ENCODE peak calls at places on chromosomes 4 and X, in eight cellular contexts. One of them, this sample, is unnamed.

GRCh38 chr4:109406337-109406931 is 27.2 kb upstream of the SEC24B start:
- DNase-seq in lower leg skin: no peak
- DNase-seq in cardiac muscle cell: peak
- DNase-seq in GM06990: no peak
- DNase-seq in upper lobe of right lung: no peak
- DNase-seq in GM12878: no peak
- DNase-seq in A549: peak
- DNase-seq in astrocyte: peak
- DNase-seq in this sample: peak

GRCh38 chr4:183541081-183542045 is 36.5 kb downstream of the ING2 start:
- DNase-seq in lower leg skin: no peak
- DNase-seq in cardiac muscle cell: peak
- DNase-seq in GM06990: no peak
- DNase-seq in upper lobe of right lung: no peak
- DNase-seq in GM12878: no peak
- DNase-seq in A549: no peak
- DNase-seq in astrocyte: no peak
- DNase-seq in this sample: no peak

GRCh38 chrX:8201896-8202331 is 30.8 kb upstream of the VCX2 start:
- DNase-seq in lower leg skin: no peak
- DNase-seq in cardiac muscle cell: peak
- DNase-seq in GM06990: no peak
- DNase-seq in upper lobe of right lung: no peak
- DNase-seq in GM12878: no peak
- DNase-seq in A549: no peak
- DNase-seq in astrocyte: peak
- DNase-seq in this sample: no peak

GRCh38 chr4:119103263-119103662 is 32.4 kb upstream of the MYOZ2 start:
- DNase-seq in lower leg skin: no peak
- DNase-seq in cardiac muscle cell: peak
- DNase-seq in GM06990: no peak
- DNase-seq in upper lobe of right lung: no peak
- DNase-seq in GM12878: no peak
- DNase-seq in A549: peak
- DNase-seq in astrocyte: peak
- DNase-seq in this sample: no peak

GRCh38 chr4:119050501-119051090 is 85.0 kb upstream of the MYOZ2 start:
- DNase-seq in lower leg skin: no peak
- DNase-seq in cardiac muscle cell: no peak
- DNase-seq in GM06990: no peak
- DNase-seq in upper lobe of right lung: no peak
- DNase-seq in GM12878: no peak
- DNase-seq in A549: no peak
- DNase-seq in astrocyte: peak
- DNase-seq in this sample: no peak

GRCh38 chr4:167629272-167629671 is 395.0 kb upstream of the SPOCK3 start:
- DNase-seq in lower leg skin: no peak
- DNase-seq in cardiac muscle cell: no peak
- DNase-seq in GM06990: no peak
- DNase-seq in upper lobe of right lung: no peak
- DNase-seq in GM12878: no peak
- DNase-seq in A549: no peak
- DNase-seq in astrocyte: no peak
- DNase-seq in this sample: no peak

GRCh38 chr4:20832821-20833220 is 132.6 kb downstream of the PACRGL start:
- DNase-seq in lower leg skin: no peak
- DNase-seq in cardiac muscle cell: peak
- DNase-seq in GM06990: no peak
- DNase-seq in upper lobe of right lung: no peak
- DNase-seq in GM12878: no peak
- DNase-seq in A549: no peak
- DNase-seq in astrocyte: peak
- DNase-seq in this sample: no peak

GRCh38 chrX:53294024-53294648 is 12.8 kb upstream of the IQSEC2 start:
- DNase-seq in lower leg skin: no peak
- DNase-seq in cardiac muscle cell: peak
- DNase-seq in GM06990: no peak
- DNase-seq in upper lobe of right lung: no peak
- DNase-seq in GM12878: no peak
- DNase-seq in A549: no peak
- DNase-seq in astrocyte: no peak
- DNase-seq in this sample: no peak

GRCh38 chr4:139633661-139634060 is 32.0 kb upstream of the MGST2 start:
- DNase-seq in lower leg skin: no peak
- DNase-seq in cardiac muscle cell: peak
- DNase-seq in GM06990: no peak
- DNase-seq in upper lobe of right lung: no peak
- DNase-seq in GM12878: no peak
- DNase-seq in A549: peak
- DNase-seq in astrocyte: no peak
- DNase-seq in this sample: no peak

GRCh38 chr4:5919571-5919970 is 26.7 kb upstream of the CRMP1 start:
- DNase-seq in lower leg skin: no peak
- DNase-seq in cardiac muscle cell: no peak
- DNase-seq in GM06990: no peak
- DNase-seq in upper lobe of right lung: no peak
- DNase-seq in GM12878: no peak
- DNase-seq in A549: no peak
- DNase-seq in astrocyte: no peak
- DNase-seq in this sample: no peak

GRCh38 chrX:95628796-95629195 is 1055.8 kb upstream of the DIAPH2 start:
- DNase-seq in lower leg skin: no peak
- DNase-seq in cardiac muscle cell: no peak
- DNase-seq in GM06990: no peak
- DNase-seq in upper lobe of right lung: no peak
- DNase-seq in GM12878: no peak
- DNase-seq in A549: no peak
- DNase-seq in astrocyte: no peak
- DNase-seq in this sample: no peak

GRCh38 chr4:166972071-166972470 is 262.2 kb downstream of the SPOCK3 start:
- DNase-seq in lower leg skin: no peak
- DNase-seq in cardiac muscle cell: peak
- DNase-seq in GM06990: peak
- DNase-seq in upper lobe of right lung: no peak
- DNase-seq in GM12878: no peak
- DNase-seq in A549: no peak
- DNase-seq in astrocyte: peak
- DNase-seq in this sample: peak

GRCh38 chr4:110305455-110305854 is 107.0 kb upstream of the ELOVL6 start:
- DNase-seq in lower leg skin: no peak
- DNase-seq in cardiac muscle cell: no peak
- DNase-seq in GM06990: no peak
- DNase-seq in upper lobe of right lung: no peak
- DNase-seq in GM12878: no peak
- DNase-seq in A549: no peak
- DNase-seq in astrocyte: no peak
- DNase-seq in this sample: no peak

GRCh38 chr4:28784188-28784587 is 1923.5 kb downstream of the STIM2 start:
- DNase-seq in lower leg skin: no peak
- DNase-seq in cardiac muscle cell: no peak
- DNase-seq in GM06990: no peak
- DNase-seq in upper lobe of right lung: no peak
- DNase-seq in GM12878: no peak
- DNase-seq in A549: no peak
- DNase-seq in astrocyte: no peak
- DNase-seq in this sample: no peak

GRCh38 chr4:110900206-110900769 is 277.4 kb upstream of the PITX2 start:
- DNase-seq in lower leg skin: no peak
- DNase-seq in cardiac muscle cell: no peak
- DNase-seq in GM06990: no peak
- DNase-seq in upper lobe of right lung: no peak
- DNase-seq in GM12878: no peak
- DNase-seq in A549: no peak
- DNase-seq in astrocyte: no peak
- DNase-seq in this sample: no peak

GRCh38 chr4:48175328-48175727 is 41.3 kb upstream of the TXK start:
- DNase-seq in lower leg skin: no peak
- DNase-seq in cardiac muscle cell: no peak
- DNase-seq in GM06990: no peak
- DNase-seq in upper lobe of right lung: no peak
- DNase-seq in GM12878: no peak
- DNase-seq in A549: no peak
- DNase-seq in astrocyte: no peak
- DNase-seq in this sample: no peak

GRCh38 chr4:46908148-46908547 is 897 bp downstream of the COX7B2 start:
- DNase-seq in lower leg skin: no peak
- DNase-seq in cardiac muscle cell: no peak
- DNase-seq in GM06990: no peak
- DNase-seq in upper lobe of right lung: no peak
- DNase-seq in GM12878: no peak
- DNase-seq in A549: no peak
- DNase-seq in astrocyte: no peak
- DNase-seq in this sample: no peak

GRCh38 chr4:184653650-184654049 is 4.1 kb downstream of the PRIMPOL start:
- DNase-seq in lower leg skin: no peak
- DNase-seq in cardiac muscle cell: no peak
- DNase-seq in GM06990: no peak
- DNase-seq in upper lobe of right lung: no peak
- DNase-seq in GM12878: no peak
- DNase-seq in A549: no peak
- DNase-seq in astrocyte: peak
- DNase-seq in this sample: no peak

GRCh38 chr4:130712038-130712437 is 1616.1 kb downstream of the C4orf33 start:
- DNase-seq in lower leg skin: no peak
- DNase-seq in cardiac muscle cell: no peak
- DNase-seq in GM06990: no peak
- DNase-seq in upper lobe of right lung: no peak
- DNase-seq in GM12878: no peak
- DNase-seq in A549: no peak
- DNase-seq in astrocyte: peak
- DNase-seq in this sample: no peak

GRCh38 chr4:3640587-3640962 is 108.4 kb upstream of the LRPAP1 start:
- DNase-seq in lower leg skin: no peak
- DNase-seq in cardiac muscle cell: no peak
- DNase-seq in GM06990: no peak
- DNase-seq in upper lobe of right lung: no peak
- DNase-seq in GM12878: no peak
- DNase-seq in A549: no peak
- DNase-seq in astrocyte: no peak
- DNase-seq in this sample: no peak

GRCh38 chrX:40150503-40150902 is 52.7 kb upstream of the BCOR start:
- DNase-seq in lower leg skin: no peak
- DNase-seq in cardiac muscle cell: no peak
- DNase-seq in GM06990: no peak
- DNase-seq in upper lobe of right lung: no peak
- DNase-seq in GM12878: no peak
- DNase-seq in A549: no peak
- DNase-seq in astrocyte: no peak
- DNase-seq in this sample: no peak

GRCh38 chr4:173288296-173288695 is 45.9 kb downstream of the HMGB2 start:
- DNase-seq in lower leg skin: peak
- DNase-seq in cardiac muscle cell: peak
- DNase-seq in GM06990: peak
- DNase-seq in upper lobe of right lung: no peak
- DNase-seq in GM12878: peak
- DNase-seq in A549: peak
- DNase-seq in astrocyte: peak
- DNase-seq in this sample: peak
- TF ChIP-seq CTCF in lower leg skin: no peak
- TF ChIP-seq CTCF in cardiac muscle cell: peak
- TF ChIP-seq CTCF in GM06990: peak
- TF ChIP-seq CTCF in upper lobe of right lung: peak
- TF ChIP-seq CTCF in GM12878: peak
- TF ChIP-seq CTCF in A549: peak
- TF ChIP-seq CTCF in astrocyte: peak
- TF ChIP-seq CTCF in this sample: peak

DNA sequence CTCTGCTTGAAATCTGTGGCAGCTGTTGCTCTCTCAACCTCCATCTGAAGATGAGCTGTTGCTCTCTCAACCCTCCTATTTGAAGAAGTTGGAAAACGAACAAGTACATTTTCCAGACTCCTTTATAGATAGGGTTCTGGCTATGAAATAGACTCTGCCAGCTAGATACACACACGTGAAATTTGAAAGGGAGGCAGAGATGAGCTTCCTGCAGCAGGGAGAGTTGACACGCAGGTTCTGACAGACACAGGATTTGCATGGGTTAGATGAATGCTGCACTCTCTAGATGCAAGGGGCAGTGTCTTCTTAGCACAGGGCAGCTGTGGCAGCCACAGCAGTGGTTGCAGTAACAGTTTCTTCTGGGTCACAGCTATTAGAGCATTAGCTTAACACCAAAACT is 8.0 kb upstream of the PYURF start:
- DNase-seq in lower leg skin: no peak
- DNase-seq in cardiac muscle cell: no peak
- DNase-seq in GM06990: no peak
- DNase-seq in upper lobe of right lung: no peak
- DNase-seq in GM12878: no peak
- DNase-seq in A549: no peak
- DNase-seq in astrocyte: no peak
- DNase-seq in this sample: no peak
- H3K4me3 ChIP-seq in lower leg skin: no peak
- H3K4me3 ChIP-seq in cardiac muscle cell: no peak
- H3K4me3 ChIP-seq in GM06990: no peak
- H3K4me3 ChIP-seq in upper lobe of right lung: no peak
- H3K4me3 ChIP-seq in GM12878: no peak
- H3K4me3 ChIP-seq in A549: no peak
- H3K4me3 ChIP-seq in astrocyte: peak
- H3K4me3 ChIP-seq in this sample: no peak

DNA sequence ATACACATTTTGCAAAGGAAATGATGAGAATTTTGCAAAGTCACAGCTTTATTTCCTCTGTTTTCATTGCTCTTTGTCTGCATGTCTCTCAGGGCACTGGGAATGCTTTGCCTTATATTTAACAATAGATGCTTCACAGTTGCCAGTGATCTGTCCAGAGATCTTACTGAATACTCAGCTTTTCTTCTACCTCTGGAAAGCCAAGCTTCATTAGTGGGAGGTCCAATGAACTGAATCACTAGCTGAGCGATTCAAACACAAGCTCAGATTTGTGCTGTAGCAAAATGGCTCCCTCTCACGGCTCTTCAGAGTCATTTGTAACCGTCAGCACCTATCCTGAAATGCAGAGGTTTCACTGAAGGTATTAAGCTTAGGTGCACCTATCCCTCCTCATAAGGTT is 138.9 kb downstream of the DCLK2 start:
- DNase-seq in lower leg skin: no peak
- DNase-seq in cardiac muscle cell: peak
- DNase-seq in GM06990: no peak
- DNase-seq in upper lobe of right lung: no peak
- DNase-seq in GM12878: no peak
- DNase-seq in A549: no peak
- DNase-seq in astrocyte: peak
- DNase-seq in this sample: peak
- TF ChIP-seq CTCF in lower leg skin: no peak
- TF ChIP-seq CTCF in cardiac muscle cell: peak
- TF ChIP-seq CTCF in GM06990: peak
- TF ChIP-seq CTCF in upper lobe of right lung: peak
- TF ChIP-seq CTCF in GM12878: no peak
- TF ChIP-seq CTCF in A549: peak
- TF ChIP-seq CTCF in astrocyte: peak
- TF ChIP-seq CTCF in this sample: peak

GRCh38 chrX:30597258-30598012 is 19.9 kb upstream of the TASL start:
- DNase-seq in lower leg skin: no peak
- DNase-seq in cardiac muscle cell: no peak
- DNase-seq in GM06990: peak
- DNase-seq in upper lobe of right lung: no peak
- DNase-seq in GM12878: peak
- DNase-seq in A549: no peak
- DNase-seq in astrocyte: no peak
- DNase-seq in this sample: peak
- H3K4me3 ChIP-seq in lower leg skin: no peak
- H3K4me3 ChIP-seq in cardiac muscle cell: no peak
- H3K4me3 ChIP-seq in GM06990: no peak
- H3K4me3 ChIP-seq in upper lobe of right lung: no peak
- H3K4me3 ChIP-seq in GM12878: peak
- H3K4me3 ChIP-seq in A549: no peak
- H3K4me3 ChIP-seq in astrocyte: no peak
- H3K4me3 ChIP-seq in this sample: no peak